ENCODE peak calls at places on chromosome 12, in four cellular contexts. One of them, this sample, is unnamed.

GRCh38 chr12:8860165-8860961 is 37.9 kb downstream of the A2ML1 start:
- DNase-seq in suprapubic skin: no peak
- DNase-seq in stomach: peak; percentile 34
- DNase-seq in ovary: peak; percentile 49
- DNase-seq in this sample: peak; percentile 32

GRCh38 chr12:49609875-49610154 is 4.4 kb upstream of the FAM186B start:
- DNase-seq in stomach: no peak
- DNase-seq in ovary: no peak
- DNase-seq in suprapubic skin: no peak
- DNase-seq in this sample: no peak

GRCh38 chr12:59649203-59649602 is 53.4 kb downstream of the SLC16A7 start:
- DNase-seq in stomach: no peak
- DNase-seq in suprapubic skin: no peak
- DNase-seq in ovary: no peak
- DNase-seq in this sample: no peak

GRCh38 chr12:49261726-49262125 is 3.2 kb upstream of the TUBA1C start:
- DNase-seq in stomach: no peak
- DNase-seq in suprapubic skin: no peak
- DNase-seq in ovary: no peak
- DNase-seq in this sample: no peak

GRCh38 chr12:47903927-47904646 is 707 bp downstream of the VDR start:
- DNase-seq in ovary: peak; percentile 49
- DNase-seq in suprapubic skin: peak; percentile 83
- DNase-seq in stomach: peak; percentile 66
- DNase-seq in this sample: no peak

GRCh38 chr12:57031228-57031670 is 14.9 kb upstream of the TAC3 start:
- DNase-seq in stomach: no peak
- DNase-seq in ovary: no peak
- DNase-seq in suprapubic skin: no peak
- DNase-seq in this sample: no peak

GRCh38 chr12:6332459-6332858 is 9.4 kb downstream of the TNFRSF1A start:
- DNase-seq in ovary: no peak
- DNase-seq in stomach: no peak
- DNase-seq in suprapubic skin: no peak
- DNase-seq in this sample: no peak

GRCh38 chr12:108825205-108825950 is 32.0 kb downstream of the SSH1 start:
- DNase-seq in suprapubic skin: no peak
- DNase-seq in stomach: no peak
- DNase-seq in ovary: no peak
- DNase-seq in this sample: no peak

GRCh38 chr12:110330124-110330523 is 49.1 kb downstream of the ATP2A2 start:
- DNase-seq in stomach: no peak
- DNase-seq in ovary: no peak
- DNase-seq in suprapubic skin: no peak
- DNase-seq in this sample: no peak
- TF ChIP-seq CTCF in stomach: no peak
- TF ChIP-seq CTCF in ovary: no peak
- TF ChIP-seq CTCF in suprapubic skin: no peak
- TF ChIP-seq CTCF in this sample: no peak

DNA sequence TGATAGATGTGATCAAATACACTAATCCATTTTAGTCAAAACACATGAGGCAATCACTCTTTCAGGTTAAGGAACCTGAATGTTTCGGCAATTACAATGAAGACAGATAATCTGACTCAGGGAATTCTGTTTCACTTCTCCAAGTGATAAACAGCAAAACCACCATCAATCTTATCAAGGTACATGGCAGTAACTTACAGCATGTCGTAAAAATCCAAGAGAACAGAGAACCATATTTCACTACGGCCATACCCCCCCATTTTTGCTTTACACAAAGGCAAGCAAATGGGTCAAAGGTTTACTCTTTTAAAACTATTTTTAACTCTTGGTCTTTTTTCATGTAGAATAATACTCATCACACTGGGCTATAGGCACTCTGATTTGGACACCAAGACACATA is 102.4 kb downstream of the PPM1H start:
- DNase-seq in stomach: no peak
- DNase-seq in suprapubic skin: no peak
- DNase-seq in ovary: no peak
- DNase-seq in this sample: no peak
- H3K4me1 ChIP-seq in stomach: no peaks in the 10 kb centered on the region
- H3K4me1 ChIP-seq in suprapubic skin: no peaks in the 10 kb centered on the region
- H3K4me1 ChIP-seq in ovary: no peaks in the 10 kb centered on the region
- H3K4me1 ChIP-seq in this sample: no peaks in the 10 kb centered on the region

GRCh38 chr12:109953656-109954055 is 42.5 kb downstream of the GIT2 start:
- DNase-seq in ovary: no peak
- DNase-seq in stomach: no peak
- DNase-seq in suprapubic skin: no peak
- DNase-seq in this sample: no peak

GRCh38 chr12:109951751-109952150 is 44.4 kb downstream of the GIT2 start:
- DNase-seq in ovary: peak; percentile 37
- DNase-seq in suprapubic skin: no peak
- DNase-seq in stomach: no peak
- DNase-seq in this sample: no peak

GRCh38 chr12:109951136-109951535 is 45.0 kb downstream of the GIT2 start:
- DNase-seq in suprapubic skin: no peak
- DNase-seq in stomach: no peak
- DNase-seq in ovary: no peak
- DNase-seq in this sample: no peak

GRCh38 chr12:109952873-109953272 is 43.3 kb downstream of the GIT2 start:
- DNase-seq in stomach: no peak
- DNase-seq in suprapubic skin: no peak
- DNase-seq in ovary: no peak
- DNase-seq in this sample: no peak

GRCh38 chr12:109952160-109952858 is 43.9 kb downstream of the GIT2 start:
- DNase-seq in ovary: no peak
- DNase-seq in stomach: no peak
- DNase-seq in suprapubic skin: no peak
- DNase-seq in this sample: no peak
- TF ChIP-seq EP300 in ovary: no peak
- TF ChIP-seq EP300 in stomach: no peak
- TF ChIP-seq EP300 in suprapubic skin: no peak
- TF ChIP-seq EP300 in this sample: no peak

GRCh38 chr12:113974006-113974405 is 7.9 kb upstream of the RBM19 start:
- DNase-seq in stomach: no peak
- DNase-seq in ovary: no peak
- DNase-seq in suprapubic skin: no peak
- DNase-seq in this sample: no peak

GRCh38 chr12:113980054-113980453 is 13.9 kb upstream of the RBM19 start:
- DNase-seq in ovary: no peak
- DNase-seq in stomach: no peak
- DNase-seq in suprapubic skin: no peak
- DNase-seq in this sample: no peak

GRCh38 chr12:113980537-113981337 is 14.6 kb upstream of the RBM19 start:
- DNase-seq in ovary: no peak
- DNase-seq in stomach: no peak
- DNase-seq in suprapubic skin: no peak
- DNase-seq in this sample: peak; percentile 25

GRCh38 chr12:113981876-113982275 is 15.8 kb upstream of the RBM19 start:
- DNase-seq in suprapubic skin: no peak
- DNase-seq in stomach: no peak
- DNase-seq in ovary: no peak
- DNase-seq in this sample: no peak

DNA sequence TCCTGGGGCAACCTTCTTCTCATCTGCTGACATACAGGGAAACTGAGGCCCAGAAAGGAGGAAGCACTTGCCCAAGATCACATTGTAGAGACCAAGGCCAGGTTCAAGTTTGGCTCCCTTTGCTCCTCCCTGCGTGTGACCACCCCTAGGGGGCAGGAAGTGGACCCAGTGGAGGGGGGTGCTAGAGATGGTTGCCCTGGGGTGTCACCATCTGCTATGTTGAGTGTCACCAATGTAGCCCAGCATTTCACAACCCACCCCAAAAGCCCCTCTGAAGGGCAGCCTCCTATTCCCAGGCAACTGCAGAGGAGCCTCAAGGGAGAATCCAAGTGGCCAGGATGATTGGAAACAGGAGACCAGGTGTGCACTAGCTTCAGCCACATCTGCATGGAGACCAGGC is 12.0 kb upstream of the RBM19 start:
- DNase-seq in suprapubic skin: no peak
- DNase-seq in ovary: no peak
- DNase-seq in stomach: no peak
- DNase-seq in this sample: no peak
- TF ChIP-seq CTCF in suprapubic skin: no peak
- TF ChIP-seq CTCF in ovary: no peak
- TF ChIP-seq CTCF in stomach: no peak
- TF ChIP-seq CTCF in this sample: no peak

DNA sequence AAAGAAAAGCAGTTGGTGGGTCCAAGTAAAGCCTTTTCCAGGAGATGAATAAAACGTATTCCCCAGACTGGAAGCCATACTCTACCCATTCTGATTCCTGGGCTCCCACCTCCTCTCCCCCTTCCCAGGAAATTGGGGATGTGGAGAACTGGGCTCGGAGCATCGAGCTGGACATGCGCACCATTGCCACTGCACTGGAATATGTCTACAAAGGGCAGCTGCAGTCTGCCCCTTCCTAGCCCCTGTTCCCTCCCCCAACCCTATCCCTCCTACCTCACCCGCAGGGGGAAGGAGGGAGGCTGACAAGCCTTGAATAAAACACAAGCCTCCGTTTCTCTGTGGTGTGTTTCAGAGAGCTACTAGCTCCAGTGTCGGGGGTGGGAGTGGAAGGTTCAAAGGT is 822 bp upstream of the RDH5 start:
- DNase-seq in stomach: no peak
- DNase-seq in suprapubic skin: no peak
- DNase-seq in ovary: no peak
- DNase-seq in this sample: no peak
- H3K4me1 ChIP-seq in stomach: peaks cover 91% of the 10 kb centered on the region
- H3K4me1 ChIP-seq in suprapubic skin: peaks cover 77% of the 10 kb centered on the region
- H3K4me1 ChIP-seq in ovary: peaks cover 12% of the 10 kb centered on the region
- H3K4me1 ChIP-seq in this sample: peaks cover 39% of the 10 kb centered on the region

GRCh38 chr12:111408686-111409402 is 3.1 kb downstream of the SH2B3 start:
- DNase-seq in suprapubic skin: no peak
- DNase-seq in stomach: no peak
- DNase-seq in ovary: no peak
- DNase-seq in this sample: no peak

GRCh38 chr12:111411187-111411764 is 5.6 kb downstream of the SH2B3 start:
- DNase-seq in stomach: no peak
- DNase-seq in ovary: no peak
- DNase-seq in suprapubic skin: no peak
- DNase-seq in this sample: no peak

GRCh38 chr12:111408116-111408440 is 2.4 kb downstream of the SH2B3 start:
- DNase-seq in suprapubic skin: no peak
- DNase-seq in ovary: no peak
- DNase-seq in stomach: no peak
- DNase-seq in this sample: no peak

GRCh38 chr12:111410229-111411186 is 4.8 kb downstream of the SH2B3 start:
- DNase-seq in stomach: no peak
- DNase-seq in suprapubic skin: no peak
- DNase-seq in ovary: no peak
- DNase-seq in this sample: peak; percentile 50

GRCh38 chr12:111409403-111410228 is 3.9 kb downstream of the SH2B3 start:
- DNase-seq in ovary: no peak
- DNase-seq in suprapubic skin: no peak
- DNase-seq in stomach: no peak
- DNase-seq in this sample: peak; percentile 88
- TF ChIP-seq EP300 in ovary: no peak
- TF ChIP-seq EP300 in suprapubic skin: no peak
- TF ChIP-seq EP300 in stomach: no peak
- TF ChIP-seq EP300 in this sample: no peak

GRCh38 chr12:126784328-126784921 is 1482.5 kb upstream of the TMEM132C start:
- DNase-seq in stomach: peak; percentile 39
- DNase-seq in suprapubic skin: no peak
- DNase-seq in ovary: no peak
- DNase-seq in this sample: no peak
- TF ChIP-seq CTCF in stomach: peak; percentile 35
- TF ChIP-seq CTCF in suprapubic skin: no peak
- TF ChIP-seq CTCF in ovary: no peak
- TF ChIP-seq CTCF in this sample: peak; percentile 33

This sample was measured in upper lobe of left lung.